ENCODE peak calls at places on chromosome 21, in nine cellular contexts. One of them, this sample, is unnamed.

GRCh38 chr21:24045775-24046215 is 1561.5 kb downstream of the MRPL39 start:
- DNase-seq in upper lobe of left lung: no peak
- DNase-seq in transverse colon: peak; percentile 10
- DNase-seq in GM23338: peak; percentile 13
- DNase-seq in stomach: peak; percentile 66
- DNase-seq in vagina: peak; percentile 88
- DNase-seq in prostate gland: peak; percentile 55
- DNase-seq in H1: no peak
- DNase-seq in K562: no peak
- DNase-seq in this sample: no peak

GRCh38 chr21:34617753-34618339 is 2.9 kb upstream of the RCAN1 start:
- DNase-seq in prostate gland: no peak
- DNase-seq in transverse colon: no peak
- DNase-seq in GM23338: no peak
- DNase-seq in K562: no peak
- DNase-seq in H1: no peak
- DNase-seq in upper lobe of left lung: no peak
- DNase-seq in vagina: no peak
- DNase-seq in stomach: no peak
- DNase-seq in this sample: no peak

GRCh38 chr21:20330652-20331051 is 667.6 kb upstream of the NCAM2 start:
- DNase-seq in vagina: no peak
- DNase-seq in transverse colon: no peak
- DNase-seq in prostate gland: no peak
- DNase-seq in H1: no peak
- DNase-seq in K562: no peak
- DNase-seq in GM23338: no peak
- DNase-seq in stomach: no peak
- DNase-seq in upper lobe of left lung: no peak
- DNase-seq in this sample: no peak

GRCh38 chr21:26982767-26983166 is 15.9 kb upstream of the ADAMTS5 start:
- DNase-seq in GM23338: peak; percentile 3
- DNase-seq in vagina: no peak
- DNase-seq in K562: no peak
- DNase-seq in H1: no peak
- DNase-seq in transverse colon: no peak
- DNase-seq in stomach: no peak
- DNase-seq in prostate gland: no peak
- DNase-seq in upper lobe of left lung: no peak
- DNase-seq in this sample: no peak

GRCh38 chr21:29521872-29522271 is 223.2 kb downstream of the BACH1 start:
- DNase-seq in transverse colon: no peak
- DNase-seq in vagina: no peak
- DNase-seq in stomach: no peak
- DNase-seq in upper lobe of left lung: no peak
- DNase-seq in GM23338: no peak
- DNase-seq in prostate gland: no peak
- DNase-seq in K562: no peak
- DNase-seq in H1: no peak
- DNase-seq in this sample: no peak

GRCh38 chr21:39159342-39160063 is 23.7 kb downstream of the PSMG1 start:
- DNase-seq in transverse colon: no peak
- DNase-seq in vagina: no peak
- DNase-seq in GM23338: no peak
- DNase-seq in prostate gland: no peak
- DNase-seq in H1: no peak
- DNase-seq in stomach: no peak
- DNase-seq in K562: no peak
- DNase-seq in upper lobe of left lung: peak; percentile 53
- DNase-seq in this sample: no peak

GRCh38 chr21:34589511-34590282 is 25.2 kb downstream of the RCAN1 start:
- DNase-seq in H1: no peak
- DNase-seq in stomach: no peak
- DNase-seq in prostate gland: no peak
- DNase-seq in transverse colon: no peak
- DNase-seq in vagina: no peak
- DNase-seq in upper lobe of left lung: no peak
- DNase-seq in K562: no peak
- DNase-seq in GM23338: no peak
- DNase-seq in this sample: no peak

GRCh38 chr21:35525443-35525842 is 476.3 kb upstream of the RUNX1 start:
- DNase-seq in upper lobe of left lung: no peak
- DNase-seq in stomach: no peak
- DNase-seq in transverse colon: no peak
- DNase-seq in prostate gland: no peak
- DNase-seq in K562: no peak
- DNase-seq in GM23338: no peak
- DNase-seq in H1: no peak
- DNase-seq in vagina: no peak
- DNase-seq in this sample: no peak

GRCh38 chr21:23644768-23645167 is 1962.5 kb downstream of the MRPL39 start:
- DNase-seq in vagina: no peak
- DNase-seq in transverse colon: no peak
- DNase-seq in prostate gland: no peak
- DNase-seq in upper lobe of left lung: no peak
- DNase-seq in H1: no peak
- DNase-seq in stomach: no peak
- DNase-seq in K562: no peak
- DNase-seq in GM23338: no peak
- DNase-seq in this sample: no peak

DNA sequence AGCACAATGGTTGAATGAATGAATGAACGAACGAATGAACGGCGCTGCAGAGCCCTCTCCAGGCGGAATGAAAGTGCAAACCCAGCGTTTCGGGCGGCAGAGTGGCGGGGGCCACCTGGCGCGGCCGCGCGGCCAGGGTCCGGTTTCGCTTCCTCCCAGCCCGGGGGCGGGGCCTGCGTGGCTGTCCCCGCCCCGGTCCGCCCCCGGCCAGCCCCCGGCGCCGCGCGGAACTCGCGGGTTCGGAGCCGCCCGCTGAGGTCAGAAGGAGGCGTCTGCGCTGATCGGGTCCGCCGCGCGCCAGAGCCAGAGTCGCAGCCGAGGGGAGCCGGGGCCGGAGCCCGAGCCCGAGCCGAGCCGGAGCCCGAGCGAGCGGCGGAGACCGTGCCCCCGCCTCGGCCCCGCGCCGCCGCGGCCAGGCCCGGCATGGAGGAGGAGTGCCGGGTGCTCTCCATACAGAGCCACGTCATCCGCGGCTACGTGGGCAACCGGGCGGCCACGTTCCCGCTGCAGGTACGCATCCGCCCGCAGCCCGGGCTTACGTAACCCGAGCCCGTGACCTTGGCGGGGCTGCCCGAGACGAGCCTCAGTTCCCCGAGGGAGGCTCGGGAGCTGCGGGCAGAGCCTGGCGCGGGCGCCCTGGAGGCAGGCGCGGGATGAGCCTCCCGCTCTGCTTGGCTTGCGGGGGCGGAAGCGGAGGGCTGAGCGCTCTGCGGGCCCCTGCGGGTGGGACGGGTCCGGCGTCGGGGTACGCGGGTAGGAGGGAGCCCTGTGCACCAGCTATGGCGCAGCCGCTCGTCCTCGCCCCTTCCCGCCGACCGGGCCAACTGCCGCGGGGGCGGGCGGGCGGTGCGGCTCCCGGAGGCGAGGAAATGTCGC is at the start of gene PDXK:
- DNase-seq in prostate gland: peak; percentile 87
- DNase-seq in H1: no peak
- DNase-seq in GM23338: peak; percentile 88
- DNase-seq in upper lobe of left lung: peak; percentile 98
- DNase-seq in transverse colon: peak; percentile 93
- DNase-seq in vagina: peak; percentile 87
- DNase-seq in stomach: peak; percentile 92
- DNase-seq in K562: peak; percentile 96
- DNase-seq in this sample: peak; percentile 79
- TF ChIP-seq POLR2AphosphoS5 in prostate gland: peak; percentile 67
- TF ChIP-seq POLR2AphosphoS5 in H1: peak; percentile 44
- TF ChIP-seq POLR2AphosphoS5 in GM23338: peak; percentile 82
- TF ChIP-seq POLR2AphosphoS5 in upper lobe of left lung: peak; percentile 66
- TF ChIP-seq POLR2AphosphoS5 in transverse colon: peak; percentile 92
- TF ChIP-seq POLR2AphosphoS5 in vagina: no peak
- TF ChIP-seq POLR2AphosphoS5 in stomach: peak; percentile 89
- TF ChIP-seq POLR2AphosphoS5 in K562: peak; percentile 73
- TF ChIP-seq POLR2AphosphoS5 in this sample: peak; percentile 46

GRCh38 chr21:25583370-25584133 is 23.7 kb downstream of the MRPL39 start:
- DNase-seq in vagina: no peak
- DNase-seq in transverse colon: no peak
- DNase-seq in GM23338: no peak
- DNase-seq in H1: no peak
- DNase-seq in stomach: no peak
- DNase-seq in prostate gland: no peak
- DNase-seq in K562: no peak
- DNase-seq in upper lobe of left lung: no peak
- DNase-seq in this sample: no peak
- TF ChIP-seq POLR2AphosphoS5 in vagina: no peak
- TF ChIP-seq POLR2AphosphoS5 in transverse colon: no peak
- TF ChIP-seq POLR2AphosphoS5 in GM23338: no peak
- TF ChIP-seq POLR2AphosphoS5 in H1: no peak
- TF ChIP-seq POLR2AphosphoS5 in stomach: no peak
- TF ChIP-seq POLR2AphosphoS5 in prostate gland: no peak
- TF ChIP-seq POLR2AphosphoS5 in K562: no peak
- TF ChIP-seq POLR2AphosphoS5 in upper lobe of left lung: no peak
- TF ChIP-seq POLR2AphosphoS5 in this sample: no peak

GRCh38 chr21:17911628-17912027 is 92.5 kb upstream of the C21orf91 start:
- DNase-seq in GM23338: no peak
- DNase-seq in vagina: no peak
- DNase-seq in transverse colon: no peak
- DNase-seq in H1: no peak
- DNase-seq in prostate gland: no peak
- DNase-seq in upper lobe of left lung: no peak
- DNase-seq in stomach: no peak
- DNase-seq in K562: no peak
- DNase-seq in this sample: no peak
- TF ChIP-seq POLR2AphosphoS5 in GM23338: no peak
- TF ChIP-seq POLR2AphosphoS5 in vagina: no peak
- TF ChIP-seq POLR2AphosphoS5 in transverse colon: no peak
- TF ChIP-seq POLR2AphosphoS5 in H1: no peak
- TF ChIP-seq POLR2AphosphoS5 in prostate gland: no peak
- TF ChIP-seq POLR2AphosphoS5 in upper lobe of left lung: no peak
- TF ChIP-seq POLR2AphosphoS5 in stomach: no peak
- TF ChIP-seq POLR2AphosphoS5 in K562: no peak
- TF ChIP-seq POLR2AphosphoS5 in this sample: no peak

DNA sequence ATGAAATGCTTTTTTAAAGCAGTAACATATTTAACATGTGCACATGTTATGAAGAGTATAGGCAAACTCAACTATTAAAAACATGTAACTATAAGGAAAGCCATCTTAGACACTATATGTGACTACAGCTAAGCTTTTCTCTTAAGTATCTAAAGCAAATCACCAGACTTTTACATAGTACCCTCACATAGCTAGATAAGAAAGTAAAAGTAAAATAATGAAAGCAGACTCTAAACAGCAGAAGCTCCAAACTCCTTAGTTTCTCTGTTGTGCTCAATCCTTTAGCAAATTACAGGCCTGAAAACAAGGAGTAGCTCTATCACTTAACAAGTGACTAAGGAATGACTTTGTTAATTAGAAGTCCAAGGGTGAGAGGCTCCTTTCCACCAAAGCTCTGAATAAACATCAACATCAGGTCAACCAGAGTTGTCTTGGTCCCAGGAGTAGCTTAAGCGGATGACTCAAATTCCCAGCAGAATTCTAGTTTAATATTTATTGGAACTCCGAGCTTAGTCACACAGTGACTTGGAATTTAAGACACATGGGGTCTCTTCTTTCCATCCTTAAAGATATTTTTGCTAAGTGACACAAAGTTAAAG is 6.0 kb downstream of the NRIP1 start:
- DNase-seq in stomach: no peak
- DNase-seq in vagina: no peak
- DNase-seq in transverse colon: no peak
- DNase-seq in upper lobe of left lung: no peak
- DNase-seq in K562: peak; percentile 29
- DNase-seq in H1: no peak
- DNase-seq in GM23338: peak; percentile 32
- DNase-seq in prostate gland: no peak
- DNase-seq in this sample: no peak
- TF ChIP-seq POLR2AphosphoS5 in stomach: no peak
- TF ChIP-seq POLR2AphosphoS5 in vagina: no peak
- TF ChIP-seq POLR2AphosphoS5 in transverse colon: no peak
- TF ChIP-seq POLR2AphosphoS5 in upper lobe of left lung: no peak
- TF ChIP-seq POLR2AphosphoS5 in K562: no peak
- TF ChIP-seq POLR2AphosphoS5 in H1: no peak
- TF ChIP-seq POLR2AphosphoS5 in GM23338: no peak
- TF ChIP-seq POLR2AphosphoS5 in prostate gland: peak; percentile 3
- TF ChIP-seq POLR2AphosphoS5 in this sample: no peak

DNA sequence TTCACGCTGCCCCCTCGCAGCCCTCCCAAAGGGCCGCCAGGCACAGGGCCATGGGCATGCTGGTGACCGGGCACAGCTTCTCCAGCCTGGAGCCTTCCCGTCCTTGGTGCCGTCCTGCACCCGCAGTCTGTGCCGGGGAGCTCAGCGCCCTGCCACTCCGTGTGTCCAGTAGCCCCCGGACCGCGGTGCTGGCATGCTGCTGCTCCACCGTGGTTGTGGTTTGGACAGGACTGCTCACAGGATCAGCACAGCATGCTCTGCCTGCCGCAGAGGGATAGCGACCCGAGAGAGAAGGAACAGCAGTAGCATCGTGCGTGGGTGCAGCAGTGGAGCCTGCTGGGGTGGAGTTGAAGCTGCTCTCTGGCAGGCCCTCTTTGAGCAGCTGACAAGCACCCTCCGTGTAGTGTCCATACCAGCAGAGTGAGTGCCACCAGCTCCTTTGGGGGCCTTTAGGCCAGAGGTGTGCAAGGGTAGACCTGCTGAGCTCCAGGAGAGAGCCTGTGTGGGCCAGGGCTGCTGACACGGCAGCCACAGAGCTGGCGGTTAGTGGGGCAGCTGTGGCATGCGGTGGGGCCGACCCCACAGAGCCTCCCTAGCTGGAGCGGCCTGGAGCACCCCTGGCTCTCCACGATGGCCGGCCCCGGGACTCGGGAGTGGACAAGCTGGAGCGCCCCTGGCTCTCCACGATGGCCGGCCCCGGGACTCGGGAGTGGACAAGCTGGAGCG is 6.4 kb upstream of the PCBP3 start:
- DNase-seq in H1: no peak
- DNase-seq in prostate gland: no peak
- DNase-seq in K562: no peak
- DNase-seq in upper lobe of left lung: peak; percentile 77
- DNase-seq in transverse colon: no peak
- DNase-seq in stomach: no peak
- DNase-seq in GM23338: no peak
- DNase-seq in vagina: peak; percentile 70
- DNase-seq in this sample: no peak
- TF ChIP-seq POLR2AphosphoS5 in H1: no peak
- TF ChIP-seq POLR2AphosphoS5 in prostate gland: no peak
- TF ChIP-seq POLR2AphosphoS5 in K562: no peak
- TF ChIP-seq POLR2AphosphoS5 in upper lobe of left lung: no peak
- TF ChIP-seq POLR2AphosphoS5 in transverse colon: no peak
- TF ChIP-seq POLR2AphosphoS5 in stomach: no peak
- TF ChIP-seq POLR2AphosphoS5 in GM23338: no peak
- TF ChIP-seq POLR2AphosphoS5 in vagina: no peak
- TF ChIP-seq POLR2AphosphoS5 in this sample: no peak

GRCh38 chr21:37206531-37206930 is 60.6 kb downstream of the VPS26C start:
- DNase-seq in H1: no peak
- DNase-seq in transverse colon: no peak
- DNase-seq in prostate gland: no peak
- DNase-seq in K562: no peak
- DNase-seq in GM23338: no peak
- DNase-seq in vagina: peak; percentile 54
- DNase-seq in upper lobe of left lung: no peak
- DNase-seq in stomach: no peak
- DNase-seq in this sample: no peak
- TF ChIP-seq POLR2AphosphoS5 in H1: no peak
- TF ChIP-seq POLR2AphosphoS5 in transverse colon: no peak
- TF ChIP-seq POLR2AphosphoS5 in prostate gland: no peak
- TF ChIP-seq POLR2AphosphoS5 in K562: no peak
- TF ChIP-seq POLR2AphosphoS5 in GM23338: no peak
- TF ChIP-seq POLR2AphosphoS5 in vagina: no peak
- TF ChIP-seq POLR2AphosphoS5 in upper lobe of left lung: no peak
- TF ChIP-seq POLR2AphosphoS5 in stomach: no peak
- TF ChIP-seq POLR2AphosphoS5 in this sample: no peak